ENCODE peak calls at places on chromosomes 6 and 20, in six cellular contexts. N, P, A, O, V and K are unnamed samples. For H3K27me3, the result is how much of the 10 kb centered on the place peaks cover.

GRCh38 chr6:75023634-75024033 is 182.2 kb downstream of the COL12A1 start:
- DNase-seq in V (no peak), N (peak), A (no peak), P (no peak), O (no peak), K (no peak)

GRCh38 chr6:22636450-22636849 is 67.1 kb downstream of the HDGFL1 start:
- DNase-seq in N (no peak), O (no peak), A (no peak), V (no peak), P (no peak), K (no peak)

GRCh38 chr6:166836785-166837718 is 119.3 kb downstream of the RNASET2 start:
- DNase-seq in P (no peak), V (no peak), O (no peak), A (no peak), N (no peak), K (no peak)

GRCh38 chr20:25285091-25285647 is 37.3 kb downstream of the PYGB start:
- DNase-seq in A (no peak), N (no peak), O (no peak), V (peak), P (no peak), K (peak)

GRCh38 chr6:23600118-23600517 is 525.9 kb upstream of the NRSN1 start:
- DNase-seq in V (no peak), A (no peak), N (no peak), P (no peak), O (no peak), K (no peak)

GRCh38 chr6:44034931-44035345 is 92.3 kb downstream of the MRPL14 start:
- DNase-seq in V (no peak), O (no peak), N (no peak), A (no peak), P (no peak), K (peak)

GRCh38 chr6:125612400-125612846 is 137.0 kb upstream of the HEY2 start:
- DNase-seq in O (no peak), V (no peak), N (peak), A (no peak), P (no peak), K (no peak)

GRCh38 chr20:31869942-31870702 is at the start of the genes DUSP15 and TTLL9:
- DNase-seq in V (peak), O (peak), P (no peak), N (no peak), A (peak), K (peak)

GRCh38 chr20:51276331-51276730 is 253.4 kb upstream of the KCNG1 start:
- DNase-seq in P (no peak), O (no peak), V (no peak), A (no peak), N (no peak), K (no peak)

GRCh38 chr20:56796345-56796744 is 167.2 kb downstream of the TFAP2C start:
- DNase-seq in O (no peak), N (no peak), P (no peak), V (no peak), A (no peak), K (no peak)

GRCh38 chr6:85580104-85580877 is 13.4 kb downstream of the SNX14 start:
- DNase-seq in V (no peak), P (no peak), N (no peak), A (no peak), O (no peak), K (no peak)

GRCh38 chr6:27031302-27031701 is 216.2 kb upstream of the PRSS16 start:
- DNase-seq in V (no peak), N (no peak), O (no peak), A (no peak), P (no peak), K (no peak)

GRCh38 chr6:36618366-36619355 is 24.5 kb downstream of the SRSF3 start:
- DNase-seq in V (no peak), O (no peak), N (no peak), P (no peak), A (no peak), K (no peak)

GRCh38 chr6:116766506-116767176 is 1.1 kb upstream of the FAM162B start:
- DNase-seq in V (no peak), A (peak), O (no peak), N (no peak), P (no peak), K (no peak)
- H3K27me3 ChIP-seq in V (half or more), A (under half), O (under half), N (under half), P (under half), K (under half)

GRCh38 chr20:9520096-9520495 is 5.7 kb downstream of the LAMP5 start:
- DNase-seq in N (no peak), P (no peak), A (no peak), O (no peak), V (no peak), K (no peak)

GRCh38 chr20:9515761-9516657 is 1.6 kb downstream of the LAMP5 start:
- DNase-seq in V (peak), A (peak), P (no peak), N (no peak), O (peak), K (no peak)

GRCh38 chr20:9517297-9518134 is 3.1 kb downstream of the LAMP5 start:
- DNase-seq in O (no peak), A (no peak), N (no peak), V (no peak), P (no peak), K (no peak)

GRCh38 chr20:9516658-9516987 is 2.2 kb downstream of the LAMP5 start:
- DNase-seq in P (no peak), V (no peak), N (no peak), A (no peak), O (no peak), K (no peak)

GRCh38 chr20:9518776-9519175 is 4.4 kb downstream of the LAMP5 start:
- DNase-seq in N (no peak), A (no peak), V (no peak), P (no peak), O (no peak), K (no peak)
- H3K27me3 ChIP-seq in N (under half), A (under half), V (half or more), P (under half), O (under half), K (under half)

DNA sequence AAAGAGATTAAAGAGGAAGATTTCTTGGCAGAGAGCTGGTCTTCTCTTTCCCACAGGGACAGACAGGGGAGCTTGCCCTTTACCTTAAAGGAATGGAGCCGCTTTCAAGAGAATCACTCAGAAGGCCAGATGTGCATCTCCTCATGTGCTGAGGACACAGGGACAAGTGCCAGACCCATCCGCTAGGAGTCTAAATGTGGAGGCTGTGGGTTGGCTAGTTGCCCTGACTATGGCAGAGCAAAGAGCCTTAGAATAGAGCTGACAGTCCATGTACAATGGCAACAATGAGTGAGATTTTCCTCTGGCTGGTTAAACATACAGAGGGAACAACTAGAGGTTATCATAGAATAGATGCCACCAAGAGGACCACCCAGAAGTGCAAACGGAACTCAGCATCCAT is 7.3 kb upstream of the DOK5 start:
- DNase-seq in A (no peak), N (peak), V (no peak), O (peak), P (no peak), K (no peak)
- H3K27me3 ChIP-seq in A (under half), N (under half), V (under half), O (under half), P (under half), K (under half)

GRCh38 chr6:1622851-1623768 is 13.4 kb downstream of the FOXC1 start:
- DNase-seq in A (no peak), P (no peak), N (no peak), O (no peak), V (no peak), K (no peak)
- H3K27me3 ChIP-seq in A (under half), P (under half), N (under half), O (half or more), V (half or more), K (under half)

DNA sequence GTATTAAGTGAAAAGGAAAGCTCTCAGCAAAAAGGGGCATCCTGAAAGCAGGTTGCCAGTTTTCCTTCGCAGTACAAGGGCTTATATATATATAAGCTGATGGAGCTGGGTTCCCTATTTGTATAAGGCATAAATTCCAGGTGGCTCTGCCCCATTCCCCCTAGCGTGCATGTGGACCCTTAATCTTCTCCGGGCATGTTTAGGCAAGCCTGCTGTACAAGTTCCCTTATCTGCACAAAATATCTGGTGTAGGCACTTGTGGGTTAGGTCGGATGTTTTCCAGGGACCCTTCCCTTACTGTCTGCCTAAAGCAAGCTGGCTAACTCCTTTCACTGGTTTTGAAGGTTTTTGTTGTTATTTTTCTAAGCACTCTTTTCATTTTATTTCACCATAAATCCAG is 140.7 kb downstream of the FUT9 start:
- DNase-seq in N (no peak), O (no peak), V (no peak), P (no peak), A (no peak), K (no peak)
- H3K27me3 ChIP-seq in N (under half), O (under half), V (under half), P (under half), A (under half), K (under half)

GRCh38 chr6:30075094-30075986 is at the start of gene RNF39:
- DNase-seq in V (no peak), O (no peak), A (peak), N (no peak), P (no peak), K (no peak)

GRCh38 chr6:30075987-30076311 is 380 bp upstream of the RNF39 start:
- DNase-seq in N (no peak), A (peak), P (no peak), O (no peak), V (no peak), K (no peak)

GRCh38 chr6:30071858-30072257 is 3.7 kb downstream of the RNF39 start:
- DNase-seq in V (no peak), P (no peak), N (no peak), O (no peak), A (peak), K (no peak)

GRCh38 chr6:30074331-30075093 is 1.1 kb downstream of the RNF39 start:
- DNase-seq in O (no peak), P (no peak), A (peak), V (no peak), N (peak), K (no peak)

GRCh38 chr6:30073489-30074240 is 1.9 kb downstream of the RNF39 start:
- DNase-seq in A (peak), O (no peak), P (no peak), V (no peak), N (no peak), K (no peak)
- H3K27me3 ChIP-seq in A (under half), O (under half), P (under half), V (half or more), N (half or more), K (under half)